ENCODE peak calls at places on chromosomes 7 and 10, in seven cellular contexts. L, T, B, N, O, C and V are unnamed samples.

GRCh38 chr10:127063762-127064161 is 132.6 kb downstream of the INSYN2A start:
- DNase-seq in L (no peak), T (no peak), B (no peak), N (no peak), O (no peak), C (no peak), V (no peak)

GRCh38 chr10:96974348-96974747 is 142.2 kb downstream of the LCOR start:
- DNase-seq in L (peak; percentile 15), T (peak; percentile 69), B (no peak), N (no peak), O (no peak), C (no peak), V (no peak)

GRCh38 chr10:103470755-103471653 is 8.0 kb downstream of the CALHM3 start:
- DNase-seq in L (no peak), T (peak; percentile 78), B (no peak), N (no peak), O (peak; percentile 54), C (peak; percentile 91), V (peak; percentile 73)

GRCh38 chr7:143003393-143004051 is 23.4 kb downstream of the OR9A2 start:
- DNase-seq in L (peak; percentile 44), T (peak; percentile 66), B (no peak), N (peak; percentile 59), O (no peak), C (peak; percentile 77), V (peak; percentile 69)

GRCh38 chr7:91541641-91542040 is 277.4 kb downstream of the FZD1 start:
- DNase-seq in L (no peak), T (no peak), B (no peak), N (no peak), O (no peak), C (no peak), V (peak; percentile 16)

GRCh38 chr10:31042670-31043069 is 11.0 kb upstream of the ZNF438 start:
- DNase-seq in L (no peak), T (no peak), B (no peak), N (no peak), O (no peak), C (no peak), V (no peak)

GRCh38 chr7:42689626-42690025 is 222.2 kb downstream of the C7orf25 start:
- DNase-seq in L (no peak), T (peak; percentile 42), B (no peak), N (no peak), O (no peak), C (no peak), V (peak; percentile 50)

GRCh38 chr7:22572937-22573336 is 72.9 kb upstream of the STEAP1B start:
- DNase-seq in L (peak; percentile 81), T (peak; percentile 66), B (no peak), N (no peak), O (no peak), C (no peak), V (peak; percentile 74)

GRCh38 chr7:98211676-98212531 is 665 bp downstream of the BHLHA15 start:
- DNase-seq in L (no peak), T (no peak), B (no peak), N (no peak), O (no peak), C (no peak), V (no peak)

GRCh38 chr10:3813986-3814831 is 29.2 kb upstream of the KLF6 start:
- DNase-seq in L (peak; percentile 35), T (peak; percentile 64), B (no peak), N (no peak), O (no peak), C (no peak), V (no peak)

GRCh38 chr10:63227207-63227895 is 94.2 kb downstream of the NRBF2 start:
- DNase-seq in L (no peak), T (peak; percentile 13), B (no peak), N (no peak), O (no peak), C (no peak), V (no peak)

GRCh38 chr7:143408686-143409551 is at the start of gene EPHA1:
- DNase-seq in L (no peak), T (no peak), B (no peak), N (peak; percentile 81), O (no peak), C (peak; percentile 90), V (no peak)

GRCh38 chr10:125692932-125693847 is 10.2 kb upstream of the TEX36 start:
- DNase-seq in L (peak; percentile 7), T (peak; percentile 12), B (no peak), N (peak; percentile 23), O (no peak), C (no peak), V (no peak)

GRCh38 chr7:140867467-140868314 is 57.0 kb downstream of the BRAF start:
- DNase-seq in L (no peak), T (no peak), B (no peak), N (no peak), O (no peak), C (no peak), V (no peak)

GRCh38 chr10:25694976-25695375 is 239.1 kb upstream of the MYO3A start:
- DNase-seq in L (no peak), T (no peak), B (no peak), N (no peak), O (no peak), C (no peak), V (no peak)

GRCh38 chr7:123151443-123151842 is 48.3 kb downstream of the SLC13A1 start:
- DNase-seq in L (no peak), T (no peak), B (no peak), N (no peak), O (no peak), C (no peak), V (no peak)

GRCh38 chr7:18518555-18518954 is 23.0 kb downstream of the HDAC9 start:
- DNase-seq in L (no peak), T (no peak), B (no peak), N (no peak), O (no peak), C (no peak), V (no peak)

DNA sequence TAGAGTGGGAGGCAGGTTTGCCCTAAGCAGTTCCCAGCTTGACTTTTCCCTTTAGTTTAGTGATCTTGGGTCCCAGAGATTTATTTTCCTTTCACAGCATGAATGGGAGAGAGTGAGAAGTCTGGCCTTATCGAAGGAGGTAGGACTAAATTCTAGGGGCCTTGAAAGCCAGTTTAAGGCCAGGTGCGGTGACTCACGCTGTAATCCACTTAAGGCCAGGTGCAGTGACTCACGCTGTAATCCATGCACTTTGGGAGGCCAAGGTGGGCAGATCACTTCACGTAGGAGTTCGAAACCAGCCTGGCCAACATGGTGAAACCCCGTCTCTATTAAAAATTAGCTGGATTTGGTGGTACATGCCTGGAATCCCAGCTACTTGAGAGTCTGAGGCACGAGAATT is 392.2 kb downstream of the ACTR3B start:
- DNase-seq in L (no peak), T (no peak), B (no peak), N (no peak), O (no peak), C (no peak), V (no peak)
- H3K4me3 ChIP-seq in L (no peak overlapping the region), T (no peak overlapping the region), B (no peak overlapping the region), N (no peak overlapping the region), O (no peak overlapping the region), C (no peak overlapping the region), V (no peak overlapping the region)

DNA sequence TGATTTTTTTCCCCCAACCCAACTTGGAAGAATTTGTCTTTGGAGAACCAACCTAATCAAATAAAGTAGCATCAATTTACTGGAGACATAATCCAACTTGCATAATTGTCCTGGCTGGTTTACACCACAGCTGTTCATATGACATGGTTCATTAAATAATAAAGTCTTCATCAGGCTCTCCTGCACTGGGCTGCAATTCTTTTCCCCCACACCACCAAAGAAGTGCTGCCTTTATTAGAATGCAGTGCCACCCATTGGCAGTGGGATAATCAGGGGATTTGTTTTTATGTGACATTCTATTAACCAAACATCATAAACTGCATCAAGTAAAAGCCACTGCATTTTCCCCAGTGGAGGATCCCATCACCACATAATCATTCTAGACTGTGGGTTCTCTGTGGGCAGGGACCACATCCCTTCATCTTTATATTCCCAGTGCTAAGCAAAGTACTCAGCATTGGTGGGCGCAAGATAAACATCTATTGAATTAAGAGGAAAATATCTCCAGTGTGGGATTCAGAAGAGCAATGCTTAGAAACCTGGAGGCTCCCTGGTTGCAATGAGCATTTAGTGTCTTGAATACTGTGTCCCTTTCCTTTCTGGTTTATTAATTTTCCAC is 322.0 kb downstream of the KCNMA1 start:
- DNase-seq in L (no peak), T (no peak), B (no peak), N (no peak), O (no peak), C (no peak), V (no peak)
- H3K4me3 ChIP-seq in L (no peak overlapping the region), T (no peak overlapping the region), B (no peak overlapping the region), N (no peak overlapping the region), O (no peak overlapping the region), C (no peak overlapping the region), V (no peak overlapping the region)

DNA sequence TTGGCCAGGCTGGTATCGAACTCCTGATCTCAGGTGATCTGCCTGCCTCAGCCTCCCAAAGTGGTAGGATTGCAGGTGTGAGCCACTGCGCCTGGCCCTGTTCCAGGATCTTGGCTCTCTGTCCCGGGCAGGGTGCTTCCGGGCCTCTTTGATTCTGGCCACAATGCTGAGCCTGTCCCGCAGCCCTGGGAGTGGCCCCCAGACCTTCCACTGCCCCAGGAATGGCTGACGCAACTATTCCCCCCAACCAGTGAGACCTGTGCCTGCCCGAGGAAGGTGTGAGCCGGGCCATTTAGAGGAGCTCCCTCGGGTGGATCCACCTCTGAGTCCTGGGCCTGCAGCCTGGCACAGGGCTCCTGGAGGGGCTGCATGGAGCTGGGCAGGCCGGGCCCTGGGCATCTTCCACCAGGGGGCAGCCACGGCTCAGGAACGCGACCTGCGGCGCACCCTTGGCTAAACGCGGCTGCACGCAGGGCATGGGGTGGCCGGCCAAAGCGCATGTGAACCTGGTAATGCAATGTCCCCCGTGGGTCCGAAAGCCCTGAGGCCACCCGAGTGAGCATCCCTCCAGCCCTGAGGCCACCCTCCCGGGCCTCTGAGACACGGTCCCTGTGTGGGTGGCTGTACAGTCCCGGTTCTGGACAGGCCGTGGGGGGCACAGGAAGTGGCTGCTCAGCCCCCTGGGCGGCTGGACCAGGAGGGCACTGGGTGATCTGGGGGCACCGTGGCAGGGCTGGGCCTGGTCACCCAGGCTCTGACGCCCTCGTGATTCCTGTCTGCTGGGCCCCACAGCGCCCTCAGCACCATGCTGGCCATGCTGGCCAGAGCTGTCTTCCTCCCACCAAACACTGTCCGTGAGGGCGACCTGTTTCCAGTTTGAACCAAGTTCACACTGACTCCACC is 24.8 kb downstream of the GRIFIN start:
- DNase-seq in L (peak; percentile 50), T (peak; percentile 63), B (peak; percentile 61), N (peak; percentile 87), O (peak; percentile 91), C (peak; percentile 64), V (peak; percentile 79)
- H3K4me3 ChIP-seq in L (no peak overlapping the region), T (peak overlapping the region; percentile 25), B (peak overlapping the region; percentile 58), N (no peak overlapping the region), O (peak overlapping the region; percentile 52), C (peak overlapping the region; percentile 33), V (peak overlapping the region; percentile 36)

DNA sequence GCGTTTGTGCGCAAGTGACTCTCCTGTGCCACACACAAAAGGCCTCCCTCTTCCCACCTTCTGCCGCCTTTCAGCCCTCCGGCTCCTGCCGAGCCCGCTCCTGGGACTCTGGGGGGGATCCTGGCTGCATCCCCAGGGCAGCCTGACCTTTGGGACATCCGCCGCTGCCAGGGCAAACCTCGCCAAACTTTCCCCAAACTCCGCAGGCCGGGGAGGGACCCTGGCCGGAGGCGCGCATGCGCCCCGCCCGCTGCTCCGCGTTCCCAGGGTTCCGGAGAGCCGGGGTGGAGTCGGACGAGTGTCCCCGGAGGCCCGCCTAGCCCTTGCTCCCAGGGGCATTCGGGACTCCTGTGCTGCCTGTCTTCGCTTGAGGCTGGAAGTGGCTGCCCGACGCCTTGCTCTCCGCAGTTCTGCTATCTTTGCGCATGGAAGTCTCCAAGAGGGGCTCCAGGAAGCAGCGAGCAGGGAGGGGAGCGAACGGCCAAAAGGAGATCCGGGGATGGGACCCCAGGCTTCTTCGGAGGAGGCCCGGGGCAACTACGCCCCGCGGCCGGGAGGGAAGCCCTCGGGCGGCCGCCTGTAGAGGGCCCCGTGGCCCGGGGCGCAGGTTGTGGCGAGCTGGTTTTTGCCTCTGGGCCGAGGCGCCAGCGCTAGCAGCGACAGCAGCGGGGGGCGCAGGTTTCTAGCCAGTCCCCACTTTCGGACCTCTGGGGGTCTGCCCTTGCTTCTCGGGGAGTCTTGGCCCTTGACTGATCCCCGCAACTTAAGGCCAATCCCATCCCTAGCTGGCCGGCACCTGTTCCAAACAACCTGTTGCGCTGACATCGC is 7.0 kb downstream of the PTF1A start:
- DNase-seq in L (no peak), T (no peak), B (no peak), N (no peak), O (no peak), C (no peak), V (no peak)
- H3K4me3 ChIP-seq in L (no peak overlapping the region), T (no peak overlapping the region), B (no peak overlapping the region), N (no peak overlapping the region), O (no peak overlapping the region), C (no peak overlapping the region), V (no peak overlapping the region)